ENCODE peak calls at places on chromosomes 4 and X, in five cellular contexts. X, L, B, K and G are unnamed samples.

GRCh38 chr4:138235419-138235952 is 6.7 kb downstream of the SLC7A11 start:
- DNase-seq in X (peak; percentile 97), L (no peak), B (peak; percentile 14), K (no peak), G (no peak)

GRCh38 chr4:555566-556275 is 20.4 kb downstream of the TMEM271 start:
- DNase-seq in X (no peak), L (no peak), B (no peak), K (no peak), G (no peak)

GRCh38 chrX:150062292-150063137 is 124.2 kb upstream of the EOLA2 start:
- DNase-seq in X (peak; percentile 69), L (no peak), B (no peak), K (no peak), G (no peak)

GRCh38 chrX:119552508-119552907 is 12.7 kb downstream of the STEEP1 start:
- DNase-seq in X (peak; percentile 54), L (no peak), B (no peak), K (no peak), G (no peak)

GRCh38 chr4:168589154-168589553 is 92.3 kb downstream of the PALLD start:
- DNase-seq in X (peak; percentile 90), L (no peak), B (no peak), K (no peak), G (no peak)

GRCh38 chrX:71556026-71556425 is 22.2 kb upstream of the GCNA start:
- DNase-seq in X (no peak), L (no peak), B (no peak), K (no peak), G (no peak)

GRCh38 chrX:123920065-123920785 is 41.3 kb upstream of the STAG2 start:
- DNase-seq in X (peak; percentile 84), L (no peak), B (no peak), K (no peak), G (no peak)

GRCh38 chr4:112410364-112410763 is 105.6 kb downstream of the NEUROG2 start:
- DNase-seq in X (no peak), L (no peak), B (no peak), K (no peak), G (no peak)

DNA sequence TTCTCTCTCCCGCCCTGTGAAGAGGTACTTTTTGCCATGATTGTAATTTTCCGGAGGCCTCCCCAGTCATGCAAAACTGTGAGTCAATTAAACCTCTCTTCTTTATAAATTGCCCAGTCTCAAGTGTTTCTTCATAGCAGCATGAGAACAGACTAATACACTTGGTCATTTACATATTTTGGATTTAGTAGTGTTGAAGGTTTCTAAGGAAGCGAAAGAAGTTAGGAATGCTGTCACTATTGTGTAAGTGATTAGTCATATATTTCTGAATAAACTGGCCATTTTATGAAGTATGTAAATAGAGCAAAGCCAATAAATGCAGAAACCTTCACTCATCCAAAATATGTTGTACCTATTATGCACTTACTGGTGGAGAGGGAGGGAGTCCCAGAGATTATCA is 34.4 kb upstream of the GK2 start:
- DNase-seq in X (no peak), L (no peak), B (no peak), K (no peak), G (no peak)
- H3K27ac ChIP-seq in X (no peak overlapping the region), L (no peak overlapping the region), B (no peak overlapping the region), K (no peak overlapping the region), G (no peak overlapping the region)

GRCh38 chrX:20421275-20421674 is 154.6 kb upstream of the RPS6KA3 start:
- DNase-seq in X (no peak), L (no peak), B (no peak), K (no peak), G (no peak)

GRCh38 chrX:20420058-20420457 is 153.3 kb upstream of the RPS6KA3 start:
- DNase-seq in X (no peak), L (no peak), B (no peak), K (no peak), G (no peak)

GRCh38 chrX:20421697-20422096 is 155.0 kb upstream of the RPS6KA3 start:
- DNase-seq in X (no peak), L (no peak), B (no peak), K (no peak), G (no peak)

GRCh38 chrX:20418809-20419208 is 152.1 kb upstream of the RPS6KA3 start:
- DNase-seq in X (no peak), L (no peak), B (no peak), K (no peak), G (no peak)

DNA sequence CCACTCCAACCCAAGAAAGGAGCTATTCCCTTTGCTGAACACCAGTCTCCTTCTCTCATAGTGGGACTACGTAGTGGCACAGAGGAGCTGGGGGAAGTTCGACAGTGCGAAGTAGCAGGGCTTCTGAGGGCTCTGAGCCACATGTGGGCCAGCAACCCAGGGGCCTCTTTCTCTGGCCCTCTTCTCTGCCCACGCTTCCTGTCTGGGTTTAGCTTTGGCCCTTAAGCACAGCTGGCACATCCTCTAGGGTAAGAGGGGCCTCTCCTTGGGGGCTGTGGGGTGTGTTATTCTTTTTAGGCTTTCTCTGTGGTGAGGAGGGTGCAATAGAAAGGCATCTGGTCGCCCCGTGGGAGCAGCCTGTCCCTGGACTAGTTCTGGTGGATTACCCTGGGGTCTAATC is 151.7 kb upstream of the RPS6KA3 start:
- DNase-seq in X (no peak), L (no peak), B (no peak), K (no peak), G (no peak)
- H3K27ac ChIP-seq in X (no peak overlapping the region), L (no peak overlapping the region), B (no peak overlapping the region), K (peak overlapping the region; percentile 24), G (no peak overlapping the region)

DNA sequence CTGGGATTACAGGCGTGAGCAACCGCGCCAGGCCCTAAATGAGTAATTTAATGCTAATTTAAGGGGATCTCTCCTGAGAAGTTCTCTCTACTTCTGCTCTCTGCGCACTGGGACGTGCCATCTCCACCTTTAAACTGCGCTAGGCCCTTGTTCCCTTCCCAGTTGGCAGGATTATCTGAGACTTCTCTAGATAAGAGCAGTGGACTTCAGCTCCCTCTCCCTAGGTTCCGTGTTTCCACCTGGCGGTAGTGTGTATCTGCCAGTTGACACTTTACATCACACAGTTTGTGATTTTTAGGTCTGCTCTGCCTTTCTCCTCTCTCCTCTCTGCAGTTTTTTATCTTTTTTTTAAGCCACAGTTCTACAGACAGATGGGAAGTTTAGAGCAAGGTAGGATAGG is 40.2 kb downstream of the ARHGAP10 start:
- DNase-seq in X (no peak), L (no peak), B (no peak), K (no peak), G (no peak)
- H3K27ac ChIP-seq in X (peak overlapping the region; percentile 97), L (no peak overlapping the region), B (no peak overlapping the region), K (no peak overlapping the region), G (no peak overlapping the region)

GRCh38 chr4:117996891-117997290 is 37.4 kb upstream of the NDST3 start:
- DNase-seq in X (no peak), L (no peak), B (no peak), K (no peak), G (no peak)
- H3K27ac ChIP-seq in X (no peak overlapping the region), L (no peak overlapping the region), B (no peak overlapping the region), K (no peak overlapping the region), G (no peak overlapping the region)

DNA sequence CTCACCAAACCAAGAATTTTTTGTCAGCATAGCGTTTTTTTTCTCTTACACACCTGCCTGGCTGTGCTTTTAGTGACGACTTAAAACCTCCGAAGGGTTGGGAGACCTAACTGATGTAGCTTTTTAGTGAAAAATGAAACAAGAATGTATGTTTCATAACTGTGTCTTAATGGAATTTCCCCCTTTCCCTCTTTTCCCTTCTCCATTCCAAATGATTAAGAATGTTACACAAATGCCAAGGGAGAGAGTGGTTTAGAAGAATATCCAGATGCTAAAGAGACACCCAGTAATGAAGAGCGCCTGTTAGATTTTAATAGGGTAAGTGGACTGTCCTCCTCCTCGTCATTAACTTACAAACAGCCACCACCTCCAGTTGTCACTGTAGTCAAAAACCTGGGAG is 33.2 kb upstream of the TBC1D14 start:
- DNase-seq in X (peak; percentile 24), L (no peak), B (no peak), K (no peak), G (no peak)
- H3K27ac ChIP-seq in X (peak overlapping the region; percentile 30), L (no peak overlapping the region), B (no peak overlapping the region), K (no peak overlapping the region), G (no peak overlapping the region)

DNA sequence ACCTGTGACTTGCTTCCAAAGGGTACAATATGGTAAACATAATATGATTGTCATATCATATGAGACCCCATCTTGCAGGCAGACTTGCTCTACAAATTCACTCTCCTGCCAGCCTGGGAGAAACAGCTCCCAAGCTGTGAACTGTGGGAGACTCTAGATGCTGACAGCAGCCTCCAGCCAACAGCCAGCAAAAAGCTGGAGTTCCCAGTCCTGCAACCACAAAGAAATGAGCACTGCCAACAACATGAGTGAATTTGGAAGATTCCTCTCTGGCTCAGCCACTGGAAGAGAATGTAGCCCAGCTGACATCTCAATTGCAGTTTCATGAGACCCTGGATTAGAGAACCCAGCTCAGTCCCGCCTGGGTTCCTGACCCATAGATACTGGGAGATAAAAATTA is 145.4 kb downstream of the QDPR start:
- DNase-seq in X (no peak), L (no peak), B (no peak), K (no peak), G (no peak)
- H3K27ac ChIP-seq in X (no peak overlapping the region), L (no peak overlapping the region), B (no peak overlapping the region), K (no peak overlapping the region), G (no peak overlapping the region)

DNA sequence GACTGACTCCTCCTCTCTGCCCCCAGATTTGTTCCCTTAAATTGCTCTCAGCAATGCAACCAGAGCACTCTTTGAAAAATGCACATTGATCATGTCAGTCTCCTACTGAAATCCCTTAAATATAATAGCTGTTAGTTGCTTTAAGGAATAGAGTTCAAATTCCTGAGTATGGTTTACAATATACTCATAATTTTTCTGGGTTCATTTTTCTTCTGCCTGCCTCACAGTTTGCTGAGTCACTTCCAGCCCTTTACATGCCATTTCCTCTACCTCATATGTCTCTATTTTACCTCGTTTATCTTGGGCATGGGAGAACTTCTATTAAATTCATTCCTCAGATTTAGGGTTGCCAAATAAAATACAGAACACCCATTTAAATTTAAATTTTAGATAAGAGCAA is 582.8 kb upstream of the AADAT start:
- DNase-seq in X (peak; percentile 8), L (no peak), B (no peak), K (no peak), G (no peak)
- H3K27ac ChIP-seq in X (no peak overlapping the region), L (no peak overlapping the region), B (no peak overlapping the region), K (no peak overlapping the region), G (no peak overlapping the region)

GRCh38 chr4:143397335-143397734 is 60.7 kb downstream of the GAB1 start:
- DNase-seq in X (peak; percentile 82), L (no peak), B (no peak), K (no peak), G (no peak)

GRCh38 chr4:143399113-143399949 is 62.7 kb downstream of the GAB1 start:
- DNase-seq in X (peak; percentile 21), L (no peak), B (peak; percentile 30), K (no peak), G (no peak)

GRCh38 chr4:143400082-143400481 is 63.4 kb downstream of the GAB1 start:
- DNase-seq in X (no peak), L (no peak), B (no peak), K (no peak), G (no peak)

GRCh38 chr4:143396695-143397094 is 60.0 kb downstream of the GAB1 start:
- DNase-seq in X (peak; percentile 40), L (no peak), B (no peak), K (no peak), G (no peak)

DNA sequence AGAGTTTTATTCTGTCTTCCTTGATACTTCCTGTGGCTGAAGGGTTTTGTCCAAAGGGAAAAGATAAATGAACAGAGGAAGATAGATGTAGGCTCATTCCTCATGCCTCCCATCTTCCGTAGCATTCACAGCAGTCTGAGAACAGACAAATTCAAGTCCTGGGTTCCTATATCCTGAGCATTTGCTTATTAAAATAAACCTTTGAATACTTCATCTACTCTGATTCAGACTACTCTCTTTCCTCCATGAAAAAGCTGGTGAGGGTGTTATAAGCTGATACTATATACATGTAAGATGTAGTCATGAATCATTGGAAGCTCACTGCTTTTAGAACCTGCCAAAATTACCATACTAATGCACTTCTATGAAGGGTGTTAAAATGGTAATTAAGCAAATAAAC is 61.2 kb downstream of the GAB1 start:
- DNase-seq in X (peak; percentile 82), L (no peak), B (no peak), K (no peak), G (no peak)
- H3K27ac ChIP-seq in X (peak overlapping the region; percentile 79), L (no peak overlapping the region), B (no peak overlapping the region), K (no peak overlapping the region), G (peak overlapping the region; percentile 60)